ENCODE peak calls at places on chromosomes 7 and 10, in ten cellular contexts. J is IMR-90, S is nephron progenitor cell, T is glutamatergic neuron, L is GM12865, W is uterus, D is bronchial epithelial cell, F is GM20000, Z is Calu3, K is HepG2. A is an unnamed sample.
A peak's percentile ranks its signal among the peaks of the same experiment; 100 is the strongest.

GRCh38 chr10:75043256-75044121 is 68.0 kb upstream of the SAMD8 start:
- DNase-seq in J (no peak), S (no peak), T (peak; percentile 30), L (no peak), W (no peak), D (no peak), F (peak; percentile 49), Z (no peak), K (no peak), A (no peak)

GRCh38 chr7:24912874-24913514 is 67.0 kb downstream of the OSBPL3 start:
- DNase-seq in J (no peak), S (no peak), T (no peak), L (no peak), W (no peak), D (no peak), F (no peak), Z (no peak), K (no peak), A (no peak)

GRCh38 chr7:2399848-2400587 is 3.4 kb upstream of the CHST12 start:
- DNase-seq in J (peak; percentile 95), S (no peak), T (no peak), L (peak; percentile 74), W (peak; percentile 83), D (peak; percentile 69), F (no peak), Z (peak; percentile 84), K (peak; percentile 76), A (no peak)

GRCh38 chr10:80454526-80455460 is 683 bp downstream of the TSPAN14 start:
- DNase-seq in J (no peak), S (peak; percentile 60), T (peak; percentile 63), L (peak; percentile 60), W (peak; percentile 36), D (no peak), F (peak; percentile 62), Z (peak; percentile 49), K (no peak), A (peak; percentile 63)

GRCh38 chr7:1825877-1826741 is 156.0 kb downstream of the ELFN1 start:
- DNase-seq in J (no peak), S (no peak), T (peak; percentile 8), L (no peak), W (no peak), D (no peak), F (no peak), Z (no peak), K (no peak), A (no peak)

GRCh38 chr7:97859606-97860204 is 12.5 kb downstream of the ASNS start:
- DNase-seq in J (peak; percentile 53), S (no peak), T (no peak), L (no peak), W (no peak), D (peak; percentile 5), F (no peak), Z (no peak), K (no peak), A (no peak)

GRCh38 chr7:129376778-129377700 is 57.2 kb upstream of the STRIP2 start:
- DNase-seq in J (peak; percentile 65), S (no peak), T (no peak), L (peak; percentile 69), W (no peak), D (peak; percentile 61), F (peak; percentile 25), Z (peak; percentile 33), K (no peak), A (peak; percentile 24)

GRCh38 chr10:7168414-7168813 is 242.4 kb downstream of the SFMBT2 start:
- DNase-seq in J (no peak), S (no peak), T (no peak), L (no peak), W (no peak), D (no peak), F (no peak), Z (no peak), K (no peak), A (no peak)

GRCh38 chr10:111705026-111705425 is 478.5 kb downstream of the GPAM start:
- DNase-seq in J (no peak), S (no peak), T (no peak), L (no peak), W (no peak), D (no peak), F (no peak), Z (no peak), K (no peak), A (no peak)

GRCh38 chr7:117205856-117206255 is 117.0 kb downstream of the WNT2 start:
- DNase-seq in J (no peak), S (no peak), T (no peak), L (no peak), W (no peak), D (no peak), F (no peak), Z (no peak), K (no peak), A (no peak)

GRCh38 chr10:35421553-35422178 is 85.4 kb downstream of the CCNY start:
- DNase-seq in J (peak; percentile 94), S (no peak), T (no peak), L (no peak), W (peak; percentile 52), D (peak; percentile 86), F (no peak), Z (no peak), K (peak; percentile 54), A (no peak)

GRCh38 chr7:127390817-127391590 is 1.5 kb downstream of the ZNF800 start:
- DNase-seq in J (no peak), S (no peak), T (no peak), L (no peak), W (no peak), D (no peak), F (no peak), Z (no peak), K (no peak), A (no peak)

GRCh38 chr7:150446288-150446938 is 4.0 kb upstream of the GIMAP8 start:
- DNase-seq in J (no peak), S (no peak), T (no peak), L (no peak), W (no peak), D (no peak), F (no peak), Z (no peak), K (no peak), A (no peak)

GRCh38 chr7:38428040-38428439 is 154.6 kb upstream of the TARP start:
- DNase-seq in J (peak; percentile 31), S (no peak), T (no peak), L (no peak), W (peak; percentile 64), D (no peak), F (no peak), Z (no peak), K (no peak), A (no peak)

GRCh38 chr10:65348637-65349036 is 1577.2 kb upstream of the LRRTM3 start:
- DNase-seq in J (no peak), S (no peak), T (no peak), L (no peak), W (no peak), D (no peak), F (no peak), Z (no peak), K (no peak), A (no peak)

GRCh38 chr7:117164578-117164977 is 158.3 kb downstream of the WNT2 start:
- DNase-seq in J (peak; percentile 86), S (no peak), T (no peak), L (no peak), W (no peak), D (peak; percentile 77), F (no peak), Z (no peak), K (no peak), A (no peak)

GRCh38 chr10:23438547-23439451 is at the start of gene OTUD1:
- DNase-seq in J (peak; percentile 91), S (peak; percentile 97), T (peak; percentile 91), L (peak; percentile 92), W (peak; percentile 96), D (peak; percentile 77), F (peak; percentile 97), Z (peak; percentile 96), K (peak; percentile 78), A (peak; percentile 97)
- TF ChIP-seq CTCF in J (peak; percentile 4), S (no peak), T (no peak), L (no peak), W (no peak), D (peak; percentile 13), F (no peak), Z (peak; percentile 17), K (no peak), A (no peak)

DNA sequence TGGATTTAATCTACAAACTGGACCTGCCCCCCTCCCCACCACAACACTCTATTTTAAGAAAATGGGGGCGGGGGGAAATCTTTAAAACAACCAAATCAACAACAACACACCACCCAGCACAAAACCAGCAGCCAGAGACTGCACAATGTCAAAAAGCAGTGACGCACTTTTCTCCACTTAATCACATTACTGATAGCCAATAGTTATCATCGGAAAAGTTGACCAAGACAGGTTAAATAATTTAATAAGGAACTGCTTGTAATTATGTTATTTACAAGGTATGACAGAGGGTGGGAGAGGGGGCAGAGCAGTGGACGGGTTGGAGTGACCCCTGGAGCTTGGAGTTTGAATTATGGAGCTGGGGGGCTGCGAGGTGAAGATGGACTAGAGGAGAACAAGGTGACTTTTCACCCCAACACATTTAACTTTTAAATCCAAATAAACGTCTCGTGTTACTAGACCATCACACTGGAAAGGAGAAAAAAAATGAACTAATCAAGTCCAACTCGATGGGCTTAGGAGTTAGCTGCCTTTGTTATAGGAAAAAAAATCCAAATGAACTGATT is 2.7 kb downstream of the EBF3 start:
- DNase-seq in J (no peak), S (no peak), T (no peak), L (no peak), W (peak; percentile 0), D (no peak), F (no peak), Z (no peak), K (no peak), A (no peak)
- TF ChIP-seq CTCF in J (no peak), S (no peak), T (no peak), L (no peak), W (no peak), D (no peak), F (no peak), Z (no peak), K (no peak), A (no peak)

GRCh38 chr10:17805921-17806577 is 3.1 kb upstream of the MRC1 start:
- DNase-seq in J (no peak), S (no peak), T (no peak), L (peak; percentile 47), W (no peak), D (no peak), F (no peak), Z (no peak), K (no peak), A (no peak)
- TF ChIP-seq CTCF in J (no peak), S (no peak), T (no peak), L (peak; percentile 39), W (no peak), D (no peak), F (no peak), Z (no peak), K (peak; percentile 22), A (peak; percentile 12)

DNA sequence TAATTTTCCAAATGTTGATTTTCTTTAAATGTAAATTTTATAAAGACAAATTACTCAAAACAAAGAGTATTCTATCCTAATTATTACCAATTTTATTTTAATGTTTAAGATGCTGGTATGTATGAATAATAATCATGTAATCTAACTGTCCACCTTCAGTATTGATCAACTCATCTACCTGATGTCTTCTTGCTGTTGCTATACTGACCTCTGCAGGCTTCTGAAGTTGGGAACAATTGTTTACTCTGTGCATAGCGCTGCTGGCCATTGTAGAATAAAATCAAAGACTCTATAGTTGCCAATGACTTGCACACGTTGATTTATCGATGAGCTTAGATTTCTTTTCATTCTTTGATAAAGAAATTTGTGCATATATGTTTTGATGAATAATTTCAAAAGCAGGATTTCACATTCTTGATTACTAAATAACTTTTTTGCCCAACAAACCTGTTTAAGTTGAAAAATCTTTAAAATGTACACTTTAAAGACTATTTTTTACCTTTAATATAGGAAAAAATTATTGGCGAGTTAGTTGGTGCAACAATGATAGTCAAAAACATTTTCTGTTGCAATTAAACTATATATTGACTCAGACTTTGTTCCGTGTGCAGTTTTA is 282.3 kb downstream of the TFEC start:
- DNase-seq in J (peak; percentile 8), S (no peak), T (no peak), L (peak; percentile 37), W (no peak), D (peak; percentile 23), F (no peak), Z (peak; percentile 20), K (peak; percentile 41), A (no peak)
- TF ChIP-seq CTCF in J (peak; percentile 41), S (peak; percentile 40), T (no peak), L (peak; percentile 30), W (no peak), D (peak; percentile 19), F (no peak), Z (peak; percentile 41), K (peak; percentile 63), A (peak; percentile 41)